ENCODE peak calls at places on chromosomes 2 and 18, in eight cellular contexts. One of them, this sample, is unnamed. For H3K27me3 and H3K4me1, the result is how much of the 10 kb centered on the place peaks cover.

GRCh38 chr2:165112133-165112573 is 91.7 kb downstream of the SCN3A start:
- DNase-seq in K562: no peak
- DNase-seq in fibroblast of lung: no peak
- DNase-seq in endothelial cell of umbilical vein: no peak
- DNase-seq in GM23338: no peak
- DNase-seq in mammary epithelial cell: no peak
- DNase-seq in hepatocyte: no peak
- DNase-seq in PC-9: no peak
- DNase-seq in this sample: no peak

GRCh38 chr2:108560895-108561530 is 26.7 kb downstream of the LIMS1 start:
- DNase-seq in K562: no peak
- DNase-seq in fibroblast of lung: no peak
- DNase-seq in endothelial cell of umbilical vein: no peak
- DNase-seq in GM23338: no peak
- DNase-seq in mammary epithelial cell: no peak
- DNase-seq in hepatocyte: no peak
- DNase-seq in PC-9: no peak
- DNase-seq in this sample: no peak

GRCh38 chr2:60499651-60500300 is 53.7 kb downstream of the BCL11A start:
- DNase-seq in K562: no peak
- DNase-seq in fibroblast of lung: no peak
- DNase-seq in endothelial cell of umbilical vein: no peak
- DNase-seq in GM23338: no peak
- DNase-seq in mammary epithelial cell: peak
- DNase-seq in hepatocyte: no peak
- DNase-seq in PC-9: no peak
- DNase-seq in this sample: no peak

GRCh38 chr18:1513519-1513918 is 608.8 kb downstream of the ADCYAP1 start:
- DNase-seq in K562: peak
- DNase-seq in fibroblast of lung: no peak
- DNase-seq in endothelial cell of umbilical vein: no peak
- DNase-seq in GM23338: no peak
- DNase-seq in mammary epithelial cell: no peak
- DNase-seq in hepatocyte: peak
- DNase-seq in PC-9: no peak
- DNase-seq in this sample: peak

GRCh38 chr2:70995227-70995729 is 605 bp upstream of the TEX261 start:
- DNase-seq in K562: peak
- DNase-seq in fibroblast of lung: peak
- DNase-seq in endothelial cell of umbilical vein: peak
- DNase-seq in GM23338: peak
- DNase-seq in mammary epithelial cell: peak
- DNase-seq in hepatocyte: peak
- DNase-seq in PC-9: peak
- DNase-seq in this sample: peak

GRCh38 chr2:234678721-234679120 is 181.8 kb upstream of the ARL4C start:
- DNase-seq in K562: no peak
- DNase-seq in fibroblast of lung: peak
- DNase-seq in endothelial cell of umbilical vein: no peak
- DNase-seq in GM23338: no peak
- DNase-seq in mammary epithelial cell: no peak
- DNase-seq in hepatocyte: no peak
- DNase-seq in PC-9: no peak
- DNase-seq in this sample: peak

GRCh38 chr2:241770185-241770935 is 6.3 kb upstream of the GAL3ST2 start:
- DNase-seq in K562: no peak
- DNase-seq in fibroblast of lung: no peak
- DNase-seq in endothelial cell of umbilical vein: no peak
- DNase-seq in GM23338: no peak
- DNase-seq in mammary epithelial cell: no peak
- DNase-seq in hepatocyte: peak
- DNase-seq in PC-9: no peak
- DNase-seq in this sample: no peak

GRCh38 chr2:111178730-111179405 is 58.2 kb downstream of the BCL2L11 start:
- DNase-seq in K562: no peak
- DNase-seq in fibroblast of lung: no peak
- DNase-seq in endothelial cell of umbilical vein: no peak
- DNase-seq in GM23338: no peak
- DNase-seq in mammary epithelial cell: peak
- DNase-seq in hepatocyte: peak
- DNase-seq in PC-9: no peak
- DNase-seq in this sample: no peak

GRCh38 chr2:70984576-70985282 is 6.3 kb downstream of the ANKRD53 start:
- DNase-seq in K562: peak
- DNase-seq in fibroblast of lung: peak
- DNase-seq in endothelial cell of umbilical vein: peak
- DNase-seq in GM23338: peak
- DNase-seq in mammary epithelial cell: peak
- DNase-seq in hepatocyte: peak
- DNase-seq in PC-9: peak
- DNase-seq in this sample: peak

GRCh38 chr2:16441431-16441830 is 224.2 kb downstream of the CYRIA start:
- DNase-seq in K562: no peak
- DNase-seq in fibroblast of lung: no peak
- DNase-seq in endothelial cell of umbilical vein: no peak
- DNase-seq in GM23338: no peak
- DNase-seq in mammary epithelial cell: no peak
- DNase-seq in hepatocyte: no peak
- DNase-seq in PC-9: no peak
- DNase-seq in this sample: no peak

GRCh38 chr2:106011993-106012392 is 182.1 kb downstream of the UXS1 start:
- DNase-seq in K562: no peak
- DNase-seq in fibroblast of lung: no peak
- DNase-seq in endothelial cell of umbilical vein: peak
- DNase-seq in GM23338: no peak
- DNase-seq in mammary epithelial cell: no peak
- DNase-seq in hepatocyte: no peak
- DNase-seq in PC-9: no peak
- DNase-seq in this sample: no peak

GRCh38 chr2:239381709-239382134 is 19.1 kb downstream of the HDAC4 start:
- DNase-seq in K562: no peak
- DNase-seq in fibroblast of lung: no peak
- DNase-seq in endothelial cell of umbilical vein: no peak
- DNase-seq in GM23338: peak
- DNase-seq in mammary epithelial cell: no peak
- DNase-seq in hepatocyte: no peak
- DNase-seq in PC-9: no peak
- DNase-seq in this sample: no peak

GRCh38 chr2:66577331-66578041 is 142.6 kb downstream of the MEIS1 start:
- DNase-seq in K562: no peak
- DNase-seq in fibroblast of lung: peak
- DNase-seq in endothelial cell of umbilical vein: no peak
- DNase-seq in GM23338: peak
- DNase-seq in mammary epithelial cell: no peak
- DNase-seq in hepatocyte: peak
- DNase-seq in PC-9: peak
- DNase-seq in this sample: no peak

GRCh38 chr2:112032615-112033457 is 22.2 kb upstream of the TMEM87B start:
- DNase-seq in K562: no peak
- DNase-seq in fibroblast of lung: peak
- DNase-seq in endothelial cell of umbilical vein: peak
- DNase-seq in GM23338: no peak
- DNase-seq in mammary epithelial cell: peak
- DNase-seq in hepatocyte: peak
- DNase-seq in PC-9: peak
- DNase-seq in this sample: peak

GRCh38 chr2:144528108-144528507 is 8.2 kb upstream of the ZEB2 start:
- DNase-seq in K562: no peak
- DNase-seq in fibroblast of lung: no peak
- DNase-seq in endothelial cell of umbilical vein: no peak
- DNase-seq in GM23338: no peak
- DNase-seq in mammary epithelial cell: no peak
- DNase-seq in hepatocyte: no peak
- DNase-seq in PC-9: no peak
- DNase-seq in this sample: no peak
- H3K27me3 ChIP-seq in K562: under half
- H3K27me3 ChIP-seq in fibroblast of lung: under half
- H3K27me3 ChIP-seq in endothelial cell of umbilical vein: under half
- H3K27me3 ChIP-seq in GM23338: under half
- H3K27me3 ChIP-seq in mammary epithelial cell: under half
- H3K27me3 ChIP-seq in hepatocyte: under half
- H3K27me3 ChIP-seq in PC-9: under half
- H3K27me3 ChIP-seq in this sample: under half

GRCh38 chr2:100504542-100504941 is 34.3 kb downstream of the NMS start:
- DNase-seq in K562: no peak
- DNase-seq in fibroblast of lung: no peak
- DNase-seq in endothelial cell of umbilical vein: no peak
- DNase-seq in GM23338: no peak
- DNase-seq in mammary epithelial cell: no peak
- DNase-seq in hepatocyte: no peak
- DNase-seq in PC-9: no peak
- DNase-seq in this sample: no peak

GRCh38 chr2:100513650-100514049 is 43.4 kb downstream of the NMS start:
- DNase-seq in K562: no peak
- DNase-seq in fibroblast of lung: no peak
- DNase-seq in endothelial cell of umbilical vein: no peak
- DNase-seq in GM23338: no peak
- DNase-seq in mammary epithelial cell: no peak
- DNase-seq in hepatocyte: no peak
- DNase-seq in PC-9: no peak
- DNase-seq in this sample: no peak

DNA sequence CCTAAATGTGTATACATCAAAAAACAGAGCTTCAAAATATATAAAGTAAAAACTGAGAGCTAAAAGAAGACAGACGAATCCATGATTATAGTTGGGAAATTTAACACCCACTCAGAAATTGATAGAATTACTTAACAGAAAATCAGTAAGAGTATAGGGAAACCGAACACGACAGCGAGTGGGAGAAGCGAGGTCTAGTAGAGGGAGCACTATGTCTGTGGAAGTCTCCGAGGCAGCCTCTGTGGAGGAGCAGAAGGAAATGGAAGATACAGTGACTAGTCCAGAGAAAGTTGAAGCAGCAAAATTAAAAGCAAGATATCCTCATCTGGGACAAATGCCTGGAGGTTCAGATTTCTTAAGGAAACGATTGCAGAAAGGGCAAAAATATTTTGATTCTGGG is 38.8 kb downstream of the NMS start:
- DNase-seq in K562: no peak
- DNase-seq in fibroblast of lung: no peak
- DNase-seq in endothelial cell of umbilical vein: no peak
- DNase-seq in GM23338: no peak
- DNase-seq in mammary epithelial cell: no peak
- DNase-seq in hepatocyte: no peak
- DNase-seq in PC-9: no peak
- DNase-seq in this sample: no peak
- H3K4me1 ChIP-seq in K562: under half
- H3K4me1 ChIP-seq in fibroblast of lung: under half
- H3K4me1 ChIP-seq in endothelial cell of umbilical vein: under half
- H3K4me1 ChIP-seq in GM23338: under half
- H3K4me1 ChIP-seq in mammary epithelial cell: under half
- H3K4me1 ChIP-seq in hepatocyte: under half
- H3K4me1 ChIP-seq in PC-9: under half
- H3K4me1 ChIP-seq in this sample: under half

GRCh38 chr2:176067587-176068002 is 16.2 kb downstream of the EVX2 start:
- DNase-seq in K562: no peak
- DNase-seq in fibroblast of lung: no peak
- DNase-seq in endothelial cell of umbilical vein: no peak
- DNase-seq in GM23338: peak
- DNase-seq in mammary epithelial cell: no peak
- DNase-seq in hepatocyte: no peak
- DNase-seq in PC-9: no peak
- DNase-seq in this sample: no peak
- TF ChIP-seq EZH2 in K562: no peak
- TF ChIP-seq EZH2 in fibroblast of lung: no peak
- TF ChIP-seq EZH2 in endothelial cell of umbilical vein: no peak
- TF ChIP-seq EZH2 in GM23338: peak
- TF ChIP-seq EZH2 in mammary epithelial cell: no peak
- TF ChIP-seq EZH2 in hepatocyte: no peak
- TF ChIP-seq EZH2 in PC-9: no peak
- TF ChIP-seq EZH2 in this sample: no peak

GRCh38 chr2:101388232-101388631 is 929 bp upstream of the CREG2 start:
- DNase-seq in K562: no peak
- DNase-seq in fibroblast of lung: peak
- DNase-seq in endothelial cell of umbilical vein: no peak
- DNase-seq in GM23338: no peak
- DNase-seq in mammary epithelial cell: peak
- DNase-seq in hepatocyte: peak
- DNase-seq in PC-9: peak
- DNase-seq in this sample: peak
- H3K27me3 ChIP-seq in K562: under half
- H3K27me3 ChIP-seq in fibroblast of lung: under half
- H3K27me3 ChIP-seq in endothelial cell of umbilical vein: under half
- H3K27me3 ChIP-seq in GM23338: under half
- H3K27me3 ChIP-seq in mammary epithelial cell: under half
- H3K27me3 ChIP-seq in hepatocyte: half or more
- H3K27me3 ChIP-seq in PC-9: under half
- H3K27me3 ChIP-seq in this sample: under half